ENCODE peak calls at places on chromosomes 4 and X, in eight cellular contexts. W, U, E, D, R, I, P and Z are unnamed samples.

GRCh38 chr4:132218406-132218805 is 930.7 kb upstream of the PCDH10 start:
- DNase-seq in W (no peak), U (no peak), E (no peak), D (no peak), R (no peak), I (no peak), P (peak; percentile 6), Z (no peak)

GRCh38 chr4:151638295-151638858 is 122.4 kb downstream of the GATB start:
- DNase-seq in W (no peak), U (no peak), E (no peak), D (no peak), R (no peak), I (no peak), P (no peak), Z (no peak)

GRCh38 chrX:139762400-139763183 is 54.6 kb upstream of the MCF2 start:
- DNase-seq in W (no peak), U (no peak), E (no peak), D (no peak), R (no peak), I (no peak), P (no peak), Z (no peak)

GRCh38 chrX:150364347-150365050 is 1.4 kb downstream of the MAMLD1 start:
- DNase-seq in W (peak; percentile 8), U (no peak), E (peak; percentile 19), D (no peak), R (peak; percentile 22), I (peak; percentile 31), P (peak; percentile 11), Z (peak; percentile 13)

GRCh38 chr4:137393043-137393442 is 139.3 kb downstream of the PCDH18 start:
- DNase-seq in W (no peak), U (no peak), E (no peak), D (peak; percentile 33), R (no peak), I (no peak), P (no peak), Z (no peak)

GRCh38 chr4:109945056-109945455 is 32.4 kb downstream of the EGF start:
- DNase-seq in W (no peak), U (no peak), E (no peak), D (no peak), R (no peak), I (no peak), P (no peak), Z (no peak)

GRCh38 chr4:113677333-113677732 is 84.2 kb downstream of the CAMK2D start:
- DNase-seq in W (no peak), U (no peak), E (no peak), D (no peak), R (no peak), I (no peak), P (no peak), Z (no peak)

GRCh38 chr4:119240568-119240967 is 28.1 kb downstream of the USP53 start:
- DNase-seq in W (no peak), U (no peak), E (no peak), D (no peak), R (no peak), I (no peak), P (no peak), Z (no peak)

GRCh38 chr4:144399927-144400326 is 246.0 kb upstream of the HHIP start:
- DNase-seq in W (no peak), U (no peak), E (no peak), D (no peak), R (peak; percentile 34), I (no peak), P (peak; percentile 45), Z (no peak)

GRCh38 chr4:140789752-140790151 is 33.6 kb upstream of the TBC1D9 start:
- DNase-seq in W (no peak), U (no peak), E (no peak), D (no peak), R (no peak), I (no peak), P (no peak), Z (no peak)

GRCh38 chrX:119073911-119074310 is 1.1 kb downstream of the CT47C1 start:
- DNase-seq in W (no peak), U (no peak), E (no peak), D (no peak), R (no peak), I (no peak), P (no peak), Z (no peak)

GRCh38 chrX:41723305-41723704 is 676 bp upstream of the GPR82 start:
- DNase-seq in W (no peak), U (no peak), E (no peak), D (no peak), R (no peak), I (no peak), P (no peak), Z (no peak)

GRCh38 chr4:48490012-48490679 is at the start of gene ZAR1:
- DNase-seq in W (peak; percentile 62), U (peak; percentile 57), E (no peak), D (peak; percentile 58), R (peak; percentile 5), I (peak; percentile 49), P (peak; percentile 8), Z (peak; percentile 46)

GRCh38 chr4:100061835-100062234 is 111.8 kb upstream of the H2AZ1 start:
- DNase-seq in W (no peak), U (no peak), E (no peak), D (no peak), R (no peak), I (no peak), P (no peak), Z (no peak)

GRCh38 chr4:115357767-115358166 is 244.3 kb upstream of the NDST4 start:
- DNase-seq in W (no peak), U (no peak), E (no peak), D (no peak), R (no peak), I (no peak), P (no peak), Z (no peak)

GRCh38 chrX:46665232-46666162 is 91.9 kb downstream of the CHST7 start:
- DNase-seq in W (no peak), U (no peak), E (no peak), D (no peak), R (no peak), I (no peak), P (no peak), Z (no peak)

GRCh38 chr4:161714022-161714751 is 449.6 kb downstream of the FSTL5 start:
- DNase-seq in W (no peak), U (no peak), E (no peak), D (no peak), R (no peak), I (no peak), P (peak; percentile 58), Z (no peak)

GRCh38 chr4:65344278-65344825 is 325.9 kb downstream of the EPHA5 start:
- DNase-seq in W (no peak), U (no peak), E (no peak), D (no peak), R (no peak), I (no peak), P (no peak), Z (no peak)

GRCh38 chr4:159677521-159677920 is 574.6 kb downstream of the RAPGEF2 start:
- DNase-seq in W (no peak), U (no peak), E (no peak), D (no peak), R (no peak), I (no peak), P (no peak), Z (no peak)

GRCh38 chrX:115018944-115019343 is 1.5 kb upstream of the IL13RA2 start:
- DNase-seq in W (no peak), U (no peak), E (no peak), D (no peak), R (no peak), I (no peak), P (no peak), Z (no peak)

GRCh38 chrX:131626681-131627296 is 82.9 kb downstream of the OR13H1 start:
- DNase-seq in W (peak; percentile 40), U (no peak), E (peak; percentile 2), D (no peak), R (no peak), I (no peak), P (no peak), Z (no peak)

GRCh38 chr4:38163216-38164006 is 203.2 kb downstream of the PTTG2 start:
- DNase-seq in W (no peak), U (no peak), E (no peak), D (no peak), R (no peak), I (no peak), P (no peak), Z (no peak)

GRCh38 chr4:137032242-137032641 is 500.1 kb downstream of the PCDH18 start:
- DNase-seq in W (no peak), U (no peak), E (no peak), D (no peak), R (no peak), I (no peak), P (no peak), Z (no peak)

GRCh38 chr4:7323872-7324650 is 110.7 kb downstream of the PSAPL1 start:
- DNase-seq in W (no peak), U (no peak), E (no peak), D (peak; percentile 74), R (no peak), I (no peak), P (peak; percentile 19), Z (no peak)

GRCh38 chr4:948101-948935 is 16.1 kb downstream of the TMEM175 start:
- DNase-seq in W (no peak), U (peak; percentile 42), E (no peak), D (no peak), R (no peak), I (no peak), P (no peak), Z (no peak)

GRCh38 chr4:89254847-89255246 is 52.8 kb downstream of the GPRIN3 start:
- DNase-seq in W (peak; percentile 70), U (no peak), E (peak; percentile 37), D (no peak), R (peak; percentile 41), I (peak; percentile 45), P (peak; percentile 14), Z (no peak)

GRCh38 chr4:67035986-67036385 is 509.3 kb downstream of the CENPC start:
- DNase-seq in W (no peak), U (no peak), E (no peak), D (no peak), R (no peak), I (no peak), P (no peak), Z (no peak)

GRCh38 chr4:61831987-61832386 is 631.9 kb downstream of the ADGRL3 start:
- DNase-seq in W (no peak), U (no peak), E (no peak), D (no peak), R (no peak), I (no peak), P (no peak), Z (no peak)

GRCh38 chr4:7336067-7336569 is 98.6 kb downstream of the PSAPL1 start:
- DNase-seq in W (no peak), U (no peak), E (no peak), D (no peak), R (no peak), I (no peak), P (no peak), Z (no peak)

GRCh38 chrX:71195959-71196727 is 26.9 kb upstream of the GJB1 start:
- DNase-seq in W (peak; percentile 41), U (no peak), E (no peak), D (no peak), R (no peak), I (peak; percentile 38), P (no peak), Z (no peak)

GRCh38 chr4:10088135-10089010 is 28.2 kb downstream of the WDR1 start:
- DNase-seq in W (no peak), U (no peak), E (no peak), D (no peak), R (no peak), I (no peak), P (no peak), Z (no peak)

GRCh38 chr4:30620711-30621110 is 99.5 kb upstream of the PCDH7 start:
- DNase-seq in W (no peak), U (no peak), E (no peak), D (no peak), R (no peak), I (no peak), P (no peak), Z (no peak)

GRCh38 chr4:89300490-89300889 is 7.1 kb downstream of the GPRIN3 start:
- DNase-seq in W (no peak), U (no peak), E (no peak), D (no peak), R (no peak), I (no peak), P (no peak), Z (no peak)